ENCODE peak calls at places on chromosomes 13 and 19, in four cellular contexts. Y, U, H and K are unnamed samples.

GRCh38 chr13:63351533-63351932 is 1935.9 kb upstream of the PCDH20 start:
- DNase-seq in Y (peak; percentile 36), U (no peak), H (no peak), K (no peak)

GRCh38 chr13:49716615-49717014 is 25.3 kb upstream of the EBPL start:
- DNase-seq in Y (no peak), U (no peak), H (no peak), K (no peak)

GRCh38 chr19:19040417-19040816 is 7.0 kb downstream of the ARMC6 start:
- DNase-seq in Y (peak; percentile 91), U (no peak), H (no peak), K (peak; percentile 69)

GRCh38 chr13:60351326-60351725 is 45.7 kb upstream of the TDRD3 start:
- DNase-seq in Y (peak; percentile 47), U (no peak), H (no peak), K (no peak)

GRCh38 chr13:38542601-38543000 is 144.3 kb upstream of the FREM2 start:
- DNase-seq in Y (no peak), U (no peak), H (no peak), K (no peak)

GRCh38 chr19:2854849-2855248 is 12.3 kb upstream of the ZNF556 start:
- DNase-seq in Y (no peak), U (no peak), H (no peak), K (no peak)

GRCh38 chr19:10408511-10409291 is 5.4 kb upstream of the CDC37 start:
- DNase-seq in Y (no peak), U (no peak), H (no peak), K (no peak)

GRCh38 chr13:73803997-73804396 is 330.2 kb downstream of the KLF12 start:
- DNase-seq in Y (peak; percentile 74), U (no peak), H (no peak), K (no peak)

GRCh38 chr13:62631614-62632013 is 1216.0 kb upstream of the PCDH20 start:
- DNase-seq in Y (peak; percentile 25), U (no peak), H (no peak), K (no peak)

GRCh38 chr19:17281391-17282304 is at the start of gene ANKLE1:
- DNase-seq in Y (no peak), U (peak; percentile 59), H (peak; percentile 32), K (no peak)

GRCh38 chr19:19822148-19822429 is 539 bp upstream of the ZNF506 start:
- DNase-seq in Y (no peak), U (no peak), H (no peak), K (no peak)

GRCh38 chr13:39038569-39038898 is 278 bp downstream of the NHLRC3 start:
- DNase-seq in Y (no peak), U (peak; percentile 4), H (no peak), K (peak; percentile 10)

GRCh38 chr13:84127597-84128128 is 245.4 kb upstream of the SLITRK1 start:
- DNase-seq in Y (no peak), U (no peak), H (no peak), K (no peak)

GRCh38 chr13:32669030-32669646 is 82.9 kb downstream of the PDS5B start:
- DNase-seq in Y (peak; percentile 67), U (peak; percentile 22), H (no peak), K (peak; percentile 3)

GRCh38 chr13:33806470-33807248 is 11.3 kb upstream of the RFC3 start:
- DNase-seq in Y (no peak), U (no peak), H (no peak), K (no peak)

GRCh38 chr19:13778398-13778797 is 4.1 kb downstream of the C19orf53 start:
- DNase-seq in Y (no peak), U (no peak), H (no peak), K (no peak)

GRCh38 chr13:73169971-73170370 is 111.2 kb downstream of the KLF5 start:
- DNase-seq in Y (no peak), U (no peak), H (no peak), K (no peak)

GRCh38 chr19:10274589-10274988 is 3.7 kb downstream of the ICAM1 start:
- DNase-seq in Y (no peak), U (no peak), H (no peak), K (no peak)

GRCh38 chr13:109182777-109183465 is 553.5 kb downstream of the MYO16 start:
- DNase-seq in Y (peak; percentile 22), U (no peak), H (no peak), K (no peak)

GRCh38 chr19:53424968-53425597 is 6.7 kb upstream of the ZNF761 start:
- DNase-seq in Y (peak; percentile 65), U (peak; percentile 67), H (peak; percentile 15), K (no peak)

GRCh38 chr13:52348983-52349780 is 56.8 kb downstream of the THSD1 start:
- DNase-seq in Y (peak; percentile 85), U (peak; percentile 15), H (no peak), K (peak; percentile 56)

GRCh38 chr13:29165840-29166239 is 345.7 kb downstream of the MTUS2 start:
- DNase-seq in Y (no peak), U (no peak), H (no peak), K (no peak)

GRCh38 chr19:53671621-53672111 is 39.9 kb downstream of the DPRX start:
- DNase-seq in Y (no peak), U (no peak), H (no peak), K (no peak)

GRCh38 chr13:39918837-39919236 is 263.4 kb downstream of the COG6 start:
- DNase-seq in Y (no peak), U (no peak), H (no peak), K (no peak)

GRCh38 chr19:14363203-14364097 is 17.8 kb upstream of the ADGRE5 start:
- DNase-seq in Y (peak; percentile 42), U (peak; percentile 80), H (no peak), K (peak; percentile 52)

GRCh38 chr19:35693835-35694599 is 10.3 kb upstream of the ZBTB32 start:
- DNase-seq in Y (peak; percentile 76), U (peak; percentile 87), H (peak; percentile 79), K (peak; percentile 97)

GRCh38 chr13:109028626-109029025 is 399.2 kb downstream of the MYO16 start:
- DNase-seq in Y (no peak), U (no peak), H (no peak), K (no peak)

GRCh38 chr13:30792257-30793000 is 57.1 kb downstream of the ALOX5AP start:
- DNase-seq in Y (peak; percentile 94), U (no peak), H (no peak), K (peak; percentile 33)

GRCh38 chr13:21638319-21639282 is 32.3 kb upstream of the FGF9 start:
- DNase-seq in Y (peak; percentile 4), U (peak; percentile 20), H (no peak), K (peak; percentile 14)

GRCh38 chr13:43441916-43442315 is 344.9 kb downstream of the ENOX1 start:
- DNase-seq in Y (no peak), U (no peak), H (no peak), K (no peak)

GRCh38 chr13:113837554-113838355 is 26.1 kb downstream of the GAS6 start:
- DNase-seq in Y (peak; percentile 98), U (peak; percentile 49), H (no peak), K (peak; percentile 86)

GRCh38 chr19:49116544-49116943 is 2.4 kb downstream of the LIN7B start:
- DNase-seq in Y (no peak), U (no peak), H (no peak), K (no peak)

GRCh38 chr19:5182811-5183210 is 157.8 kb downstream of the PTPRS start:
- DNase-seq in Y (no peak), U (no peak), H (no peak), K (no peak)

GRCh38 chr19:35153701-35154534 is 617 bp upstream of the FXYD5 start:
- DNase-seq in Y (no peak), U (peak; percentile 83), H (no peak), K (peak; percentile 95)

GRCh38 chr19:56111601-56112312 is 9.3 kb downstream of the ZNF787 start:
- DNase-seq in Y (no peak), U (no peak), H (no peak), K (no peak)

GRCh38 chr19:19606021-19606420 is 12.5 kb downstream of the PBX4 start:
- DNase-seq in Y (peak; percentile 10), U (no peak), H (no peak), K (no peak)

GRCh38 chr19:14147797-14148605 is 11.6 kb upstream of the ASF1B start:
- DNase-seq in Y (peak; percentile 57), U (peak; percentile 83), H (no peak), K (peak; percentile 73)

GRCh38 chr19:49766938-49767315 is at the start of gene AP2A1:
- DNase-seq in Y (no peak), U (no peak), H (no peak), K (no peak)

DNA sequence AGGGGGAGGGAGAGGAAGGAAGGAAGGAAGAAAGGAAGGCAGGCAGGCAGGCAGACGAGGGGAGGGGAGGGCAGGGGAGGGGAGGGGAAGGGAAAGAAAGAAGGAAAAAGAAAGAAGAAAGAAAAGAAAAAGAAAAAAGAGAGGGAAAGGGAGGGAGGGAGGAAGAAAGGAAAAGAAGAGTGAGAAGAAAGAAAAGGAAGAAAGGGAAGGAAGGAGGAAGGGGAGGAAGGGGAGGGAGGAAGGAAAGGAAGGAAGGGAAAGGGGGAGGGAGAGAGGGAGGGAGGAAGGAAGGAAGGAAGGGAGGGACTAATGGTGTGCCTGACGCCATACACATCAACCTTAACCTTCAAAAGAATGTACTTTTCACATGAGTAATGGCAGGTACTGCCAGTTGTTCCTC is 13.4 kb upstream of the DPY19L3 start:
- DNase-seq in Y (no peak), U (no peak), H (no peak), K (no peak)
- TF ChIP-seq ELK1 in Y (no peak), U (no peak), H (no peak), K (no peak)

GRCh38 chr13:93685900-93686299 is 459.3 kb downstream of the GPC6 start:
- DNase-seq in Y (no peak), U (no peak), H (no peak), K (no peak)
- TF ChIP-seq ELK1 in Y (no peak), U (no peak), H (no peak), K (no peak)

GRCh38 chr19:38209671-38210457 is 14.2 kb downstream of the DPF1 start:
- DNase-seq in Y (peak; percentile 37), U (no peak), H (no peak), K (no peak)
- TF ChIP-seq ELK1 in Y (no peak), U (no peak), H (no peak), K (no peak)

GRCh38 chr19:46000497-46001246 is 5.4 kb downstream of the CCDC61 start:
- DNase-seq in Y (no peak), U (peak; percentile 88), H (no peak), K (no peak)
- TF ChIP-seq ELK1 in Y (no peak), U (no peak), H (no peak), K (no peak)

GRCh38 chr19:6967962-6968361 is 53.3 kb downstream of the MBD3L2B start:
- DNase-seq in Y (no peak), U (no peak), H (no peak), K (no peak)

GRCh38 chr19:6969490-6969889 is 51.7 kb downstream of the MBD3L2B start:
- DNase-seq in Y (no peak), U (no peak), H (no peak), K (no peak)

GRCh38 chr19:6971366-6971765 is 49.9 kb downstream of the MBD3L2B start:
- DNase-seq in Y (no peak), U (no peak), H (no peak), K (no peak)

GRCh38 chr19:6970021-6970420 is 51.2 kb downstream of the MBD3L2B start:
- DNase-seq in Y (no peak), U (no peak), H (no peak), K (no peak)

GRCh38 chr19:6970478-6970877 is 50.8 kb downstream of the MBD3L2B start:
- DNase-seq in Y (no peak), U (peak; percentile 45), H (no peak), K (no peak)
- TF ChIP-seq ELK1 in Y (no peak), U (no peak), H (no peak), K (no peak)

GRCh38 chr19:42115705-42116104 is 16.5 kb downstream of the POU2F2 start:
- DNase-seq in Y (no peak), U (no peak), H (no peak), K (no peak)
- TF ChIP-seq ELK1 in Y (no peak), U (no peak), H (no peak), K (no peak)

GRCh38 chr19:6586056-6586455 is 4.9 kb downstream of the CD70 start:
- DNase-seq in Y (no peak), U (no peak), H (no peak), K (no peak)
- TF ChIP-seq ELK1 in Y (no peak), U (no peak), H (no peak), K (no peak)